ENCODE peak calls at places on chromosomes 16 and 17, in eight cellular contexts. One of them, this sample, is unnamed. For H3K27me3 and H3K9me3, the result is how much of the 10 kb centered on the place peaks cover.

GRCh38 chr17:35900280-35900679 is 20.1 kb upstream of the CCL5 start:
- DNase-seq in SK-N-SH: no peak
- DNase-seq in thyroid gland: no peak
- DNase-seq in aorta: no peak
- DNase-seq in astrocyte: no peak
- DNase-seq in sigmoid colon: no peak
- DNase-seq in lower lobe of right lung: no peak
- DNase-seq in BE2C: no peak
- DNase-seq in this sample: no peak

GRCh38 chr16:2976201-2976600 is 4.0 kb downstream of the PKMYT1 start:
- DNase-seq in sigmoid colon: no peak
- DNase-seq in astrocyte: no peak
- DNase-seq in lower lobe of right lung: no peak
- DNase-seq in thyroid gland: no peak
- DNase-seq in aorta: no peak
- DNase-seq in BE2C: no peak
- DNase-seq in SK-N-SH: no peak
- DNase-seq in this sample: no peak

GRCh38 chr17:246851-247421 is 65.5 kb upstream of the DOC2B start:
- DNase-seq in sigmoid colon: peak
- DNase-seq in astrocyte: no peak
- DNase-seq in thyroid gland: no peak
- DNase-seq in aorta: peak
- DNase-seq in lower lobe of right lung: peak
- DNase-seq in BE2C: no peak
- DNase-seq in SK-N-SH: no peak
- DNase-seq in this sample: no peak

GRCh38 chr17:12296120-12296727 is 275.5 kb downstream of the MAP2K4 start:
- DNase-seq in lower lobe of right lung: no peak
- DNase-seq in BE2C: no peak
- DNase-seq in astrocyte: no peak
- DNase-seq in thyroid gland: no peak
- DNase-seq in aorta: no peak
- DNase-seq in sigmoid colon: no peak
- DNase-seq in SK-N-SH: no peak
- DNase-seq in this sample: peak

GRCh38 chr16:86566966-86567700 is 504 bp downstream of the FOXC2 start:
- DNase-seq in BE2C: no peak
- DNase-seq in aorta: peak
- DNase-seq in thyroid gland: no peak
- DNase-seq in SK-N-SH: no peak
- DNase-seq in lower lobe of right lung: no peak
- DNase-seq in astrocyte: peak
- DNase-seq in sigmoid colon: no peak
- DNase-seq in this sample: peak

GRCh38 chr16:1494129-1494640 is 1.0 kb downstream of the TELO2 start:
- DNase-seq in thyroid gland: peak
- DNase-seq in astrocyte: peak
- DNase-seq in BE2C: peak
- DNase-seq in SK-N-SH: peak
- DNase-seq in lower lobe of right lung: peak
- DNase-seq in sigmoid colon: peak
- DNase-seq in aorta: peak
- DNase-seq in this sample: peak

GRCh38 chr17:46157443-46158107 is 35.7 kb downstream of the KANSL1 start:
- DNase-seq in lower lobe of right lung: no peak
- DNase-seq in SK-N-SH: no peak
- DNase-seq in sigmoid colon: no peak
- DNase-seq in thyroid gland: no peak
- DNase-seq in BE2C: no peak
- DNase-seq in astrocyte: peak
- DNase-seq in aorta: no peak
- DNase-seq in this sample: no peak

GRCh38 chr16:11359370-11359769 is 14.1 kb downstream of the RMI2 start:
- DNase-seq in BE2C: no peak
- DNase-seq in SK-N-SH: no peak
- DNase-seq in thyroid gland: peak
- DNase-seq in sigmoid colon: no peak
- DNase-seq in aorta: no peak
- DNase-seq in astrocyte: peak
- DNase-seq in lower lobe of right lung: no peak
- DNase-seq in this sample: no peak

GRCh38 chr16:68646948-68647659 is 2.0 kb downstream of the CDH3 start:
- DNase-seq in aorta: no peak
- DNase-seq in astrocyte: no peak
- DNase-seq in thyroid gland: no peak
- DNase-seq in sigmoid colon: no peak
- DNase-seq in SK-N-SH: no peak
- DNase-seq in lower lobe of right lung: no peak
- DNase-seq in BE2C: no peak
- DNase-seq in this sample: peak

GRCh38 chr17:80153004-80153403 is 6.1 kb upstream of the EIF4A3 start:
- DNase-seq in sigmoid colon: no peak
- DNase-seq in aorta: no peak
- DNase-seq in astrocyte: no peak
- DNase-seq in SK-N-SH: no peak
- DNase-seq in BE2C: no peak
- DNase-seq in thyroid gland: no peak
- DNase-seq in lower lobe of right lung: no peak
- DNase-seq in this sample: no peak

GRCh38 chr16:24685539-24686432 is 43.7 kb upstream of the TNRC6A start:
- DNase-seq in lower lobe of right lung: no peak
- DNase-seq in astrocyte: peak
- DNase-seq in sigmoid colon: peak
- DNase-seq in thyroid gland: peak
- DNase-seq in BE2C: peak
- DNase-seq in aorta: peak
- DNase-seq in SK-N-SH: peak
- DNase-seq in this sample: peak

GRCh38 chr17:19544366-19544765 is 10.7 kb downstream of the SLC47A1 start:
- DNase-seq in BE2C: no peak
- DNase-seq in astrocyte: no peak
- DNase-seq in lower lobe of right lung: no peak
- DNase-seq in sigmoid colon: no peak
- DNase-seq in thyroid gland: no peak
- DNase-seq in aorta: no peak
- DNase-seq in SK-N-SH: no peak
- DNase-seq in this sample: no peak

GRCh38 chr16:80007216-80007615 is 406.7 kb upstream of the MAF start:
- DNase-seq in thyroid gland: no peak
- DNase-seq in SK-N-SH: no peak
- DNase-seq in aorta: no peak
- DNase-seq in sigmoid colon: no peak
- DNase-seq in BE2C: no peak
- DNase-seq in astrocyte: peak
- DNase-seq in lower lobe of right lung: no peak
- DNase-seq in this sample: no peak

GRCh38 chr17:48751733-48752398 is 23.3 kb upstream of the HOXB13 start:
- DNase-seq in lower lobe of right lung: no peak
- DNase-seq in aorta: no peak
- DNase-seq in thyroid gland: no peak
- DNase-seq in sigmoid colon: peak
- DNase-seq in astrocyte: no peak
- DNase-seq in SK-N-SH: no peak
- DNase-seq in BE2C: no peak
- DNase-seq in this sample: no peak

GRCh38 chr17:48754500-48755261 is 26.1 kb upstream of the HOXB13 start:
- DNase-seq in sigmoid colon: no peak
- DNase-seq in lower lobe of right lung: no peak
- DNase-seq in SK-N-SH: no peak
- DNase-seq in thyroid gland: no peak
- DNase-seq in BE2C: no peak
- DNase-seq in astrocyte: no peak
- DNase-seq in aorta: no peak
- DNase-seq in this sample: no peak

GRCh38 chr17:48752399-48753288 is 24.1 kb upstream of the HOXB13 start:
- DNase-seq in sigmoid colon: no peak
- DNase-seq in thyroid gland: no peak
- DNase-seq in lower lobe of right lung: no peak
- DNase-seq in aorta: no peak
- DNase-seq in SK-N-SH: no peak
- DNase-seq in BE2C: no peak
- DNase-seq in astrocyte: no peak
- DNase-seq in this sample: no peak

GRCh38 chr17:48755346-48755745 is 26.8 kb upstream of the HOXB13 start:
- DNase-seq in astrocyte: no peak
- DNase-seq in lower lobe of right lung: no peak
- DNase-seq in BE2C: no peak
- DNase-seq in SK-N-SH: no peak
- DNase-seq in aorta: no peak
- DNase-seq in thyroid gland: no peak
- DNase-seq in sigmoid colon: no peak
- DNase-seq in this sample: no peak

GRCh38 chr17:48753794-48754499 is 25.4 kb upstream of the HOXB13 start:
- DNase-seq in lower lobe of right lung: no peak
- DNase-seq in thyroid gland: no peak
- DNase-seq in astrocyte: no peak
- DNase-seq in BE2C: no peak
- DNase-seq in sigmoid colon: no peak
- DNase-seq in aorta: no peak
- DNase-seq in SK-N-SH: no peak
- DNase-seq in this sample: peak
- H3K27me3 ChIP-seq in lower lobe of right lung: half or more
- H3K27me3 ChIP-seq in thyroid gland: half or more
- H3K27me3 ChIP-seq in astrocyte: half or more
- H3K27me3 ChIP-seq in BE2C: half or more
- H3K27me3 ChIP-seq in sigmoid colon: half or more
- H3K27me3 ChIP-seq in aorta: under half
- H3K27me3 ChIP-seq in SK-N-SH: half or more
- H3K27me3 ChIP-seq in this sample: under half

GRCh38 chr17:76356803-76357456 is 3.2 kb upstream of the PRPSAP1 start:
- DNase-seq in SK-N-SH: no peak
- DNase-seq in aorta: no peak
- DNase-seq in BE2C: no peak
- DNase-seq in sigmoid colon: no peak
- DNase-seq in astrocyte: no peak
- DNase-seq in thyroid gland: no peak
- DNase-seq in lower lobe of right lung: no peak
- DNase-seq in this sample: no peak

GRCh38 chr17:76353004-76353598 is 615 bp downstream of the PRPSAP1 start:
- DNase-seq in lower lobe of right lung: peak
- DNase-seq in thyroid gland: peak
- DNase-seq in SK-N-SH: peak
- DNase-seq in sigmoid colon: peak
- DNase-seq in BE2C: peak
- DNase-seq in astrocyte: no peak
- DNase-seq in aorta: peak
- DNase-seq in this sample: peak

GRCh38 chr17:76353599-76354316 is at the start of gene PRPSAP1:
- DNase-seq in sigmoid colon: peak
- DNase-seq in thyroid gland: peak
- DNase-seq in lower lobe of right lung: peak
- DNase-seq in astrocyte: peak
- DNase-seq in SK-N-SH: peak
- DNase-seq in BE2C: peak
- DNase-seq in aorta: peak
- DNase-seq in this sample: peak

GRCh38 chr17:76354317-76354729 is 607 bp upstream of the PRPSAP1 start:
- DNase-seq in astrocyte: no peak
- DNase-seq in thyroid gland: no peak
- DNase-seq in SK-N-SH: no peak
- DNase-seq in BE2C: no peak
- DNase-seq in sigmoid colon: no peak
- DNase-seq in aorta: no peak
- DNase-seq in lower lobe of right lung: peak
- DNase-seq in this sample: no peak

DNA sequence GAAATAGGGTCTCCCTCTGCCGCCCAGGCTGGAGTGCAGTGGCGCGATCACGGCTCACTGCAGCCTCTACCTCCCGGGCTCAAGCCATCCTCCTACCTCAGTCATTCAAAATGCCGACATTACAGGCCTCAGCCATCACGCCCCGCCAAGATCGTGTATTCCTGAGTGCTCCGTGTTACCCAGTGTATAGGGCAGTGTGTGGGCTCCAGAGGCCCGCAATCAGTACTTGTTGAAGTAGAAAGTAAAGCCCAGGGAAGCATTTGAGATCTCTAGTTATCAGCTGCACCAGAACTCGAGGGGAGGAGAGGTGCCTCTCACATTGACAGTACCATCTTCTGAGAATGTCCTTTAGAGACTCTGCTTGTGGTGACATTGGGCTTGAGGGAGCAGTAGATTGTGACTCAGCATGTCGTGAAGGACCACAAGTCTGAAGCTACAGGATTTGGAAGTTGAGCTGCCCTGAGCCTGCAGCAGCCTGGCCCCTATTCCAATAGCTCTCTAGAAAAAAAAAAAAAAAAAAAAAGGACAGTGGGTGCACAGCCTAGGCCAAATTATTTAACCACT is 1.1 kb upstream of the PRPSAP1 start:
- DNase-seq in SK-N-SH: no peak
- DNase-seq in thyroid gland: no peak
- DNase-seq in astrocyte: no peak
- DNase-seq in BE2C: no peak
- DNase-seq in aorta: no peak
- DNase-seq in sigmoid colon: no peak
- DNase-seq in lower lobe of right lung: peak
- DNase-seq in this sample: no peak
- H3K4me3 ChIP-seq in SK-N-SH: no peak
- H3K4me3 ChIP-seq in thyroid gland: no peak
- H3K4me3 ChIP-seq in astrocyte: no peak
- H3K4me3 ChIP-seq in BE2C: peak
- H3K4me3 ChIP-seq in aorta: no peak
- H3K4me3 ChIP-seq in sigmoid colon: peak
- H3K4me3 ChIP-seq in lower lobe of right lung: peak
- H3K4me3 ChIP-seq in this sample: no peak

GRCh38 chr17:83196973-83197880 is 117.8 kb downstream of the METRNL start:
- DNase-seq in SK-N-SH: no peak
- DNase-seq in astrocyte: no peak
- DNase-seq in lower lobe of right lung: peak
- DNase-seq in BE2C: peak
- DNase-seq in sigmoid colon: peak
- DNase-seq in thyroid gland: peak
- DNase-seq in aorta: peak
- DNase-seq in this sample: no peak
- H3K9me3 ChIP-seq in SK-N-SH: under half
- H3K9me3 ChIP-seq in astrocyte: under half
- H3K9me3 ChIP-seq in lower lobe of right lung: under half
- H3K9me3 ChIP-seq in BE2C: under half
- H3K9me3 ChIP-seq in sigmoid colon: under half
- H3K9me3 ChIP-seq in thyroid gland: under half
- H3K9me3 ChIP-seq in aorta: under half
- H3K9me3 ChIP-seq in this sample: under half

DNA sequence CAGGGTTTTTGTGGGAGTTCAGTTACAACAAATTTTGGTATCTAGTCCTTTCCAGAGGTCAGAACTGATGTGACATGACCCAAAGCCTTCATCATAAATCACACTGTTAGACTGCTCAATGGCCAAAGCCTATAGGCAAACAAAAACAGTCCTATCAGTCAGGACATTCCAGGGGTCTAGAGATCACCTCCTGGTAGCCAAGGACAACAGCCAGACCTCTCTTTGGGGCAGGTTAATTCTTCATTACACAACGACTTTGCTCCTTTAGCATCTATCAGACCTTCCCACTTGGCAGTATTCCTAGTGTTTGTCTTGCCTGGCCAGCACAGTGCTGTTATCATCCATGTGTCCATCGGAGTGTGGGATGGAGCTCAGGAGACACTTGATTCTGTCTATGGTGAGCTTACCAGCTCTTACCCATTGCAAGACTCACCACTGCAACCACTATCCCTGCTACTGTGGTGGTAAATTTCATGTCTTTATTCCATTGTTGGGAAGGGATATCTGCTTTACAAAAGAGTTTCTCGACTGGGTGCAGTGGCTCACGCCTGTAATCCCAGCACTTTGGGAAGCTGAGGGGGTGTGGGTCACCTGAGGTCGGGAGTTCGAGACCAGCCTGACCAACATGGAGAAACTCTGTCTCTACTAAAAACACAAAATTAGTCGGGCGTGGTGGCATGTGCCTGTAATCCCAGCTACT is 95.5 kb upstream of the DHX40 start:
- DNase-seq in thyroid gland: no peak
- DNase-seq in sigmoid colon: no peak
- DNase-seq in lower lobe of right lung: no peak
- DNase-seq in SK-N-SH: no peak
- DNase-seq in aorta: no peak
- DNase-seq in BE2C: no peak
- DNase-seq in astrocyte: no peak
- DNase-seq in this sample: no peak
- H3K27me3 ChIP-seq in thyroid gland: under half
- H3K27me3 ChIP-seq in sigmoid colon: under half
- H3K27me3 ChIP-seq in lower lobe of right lung: under half
- H3K27me3 ChIP-seq in SK-N-SH: under half
- H3K27me3 ChIP-seq in aorta: under half
- H3K27me3 ChIP-seq in BE2C: under half
- H3K27me3 ChIP-seq in astrocyte: under half
- H3K27me3 ChIP-seq in this sample: under half

This sample was measured in MG63.